ENCODE peak calls at places on chromosomes 5 and 9, in six cellular contexts. One of them, this sample, is unnamed.

GRCh38 chr9:77857513-77858298 is 173.9 kb downstream of the GNAQ start:
- DNase-seq in HFFc6: no peak
- DNase-seq in NCI-H2107: no peak
- DNase-seq in NCI-H774: no peak
- DNase-seq in EH: no peak
- DNase-seq in lower leg skin: no peak
- DNase-seq in this sample: no peak

GRCh38 chr5:5295361-5295760 is 127.1 kb upstream of the ICE1 start:
- DNase-seq in HFFc6: no peak
- DNase-seq in NCI-H2107: no peak
- DNase-seq in NCI-H774: no peak
- DNase-seq in EH: no peak
- DNase-seq in lower leg skin: no peak
- DNase-seq in this sample: no peak

GRCh38 chr9:114373960-114374730 is 13.6 kb downstream of the AKNA start:
- DNase-seq in HFFc6: no peak
- DNase-seq in NCI-H2107: no peak
- DNase-seq in NCI-H774: no peak
- DNase-seq in EH: no peak
- DNase-seq in lower leg skin: no peak
- DNase-seq in this sample: no peak

GRCh38 chr9:117555964-117556629 is 141.2 kb upstream of the ASTN2 start:
- DNase-seq in HFFc6: peak
- DNase-seq in NCI-H2107: no peak
- DNase-seq in NCI-H774: peak
- DNase-seq in EH: peak
- DNase-seq in lower leg skin: no peak
- DNase-seq in this sample: peak

GRCh38 chr5:143170104-143170503 is 233.4 kb downstream of the NR3C1 start:
- DNase-seq in HFFc6: no peak
- DNase-seq in NCI-H2107: no peak
- DNase-seq in NCI-H774: no peak
- DNase-seq in EH: no peak
- DNase-seq in lower leg skin: no peak
- DNase-seq in this sample: no peak

GRCh38 chr5:152378730-152379129 is 26.3 kb downstream of the NMUR2 start:
- DNase-seq in HFFc6: no peak
- DNase-seq in NCI-H2107: no peak
- DNase-seq in NCI-H774: no peak
- DNase-seq in EH: no peak
- DNase-seq in lower leg skin: no peak
- DNase-seq in this sample: no peak

GRCh38 chr5:36459191-36460135 is 146.9 kb upstream of the SLC1A3 start:
- DNase-seq in HFFc6: no peak
- DNase-seq in NCI-H2107: no peak
- DNase-seq in NCI-H774: no peak
- DNase-seq in EH: no peak
- DNase-seq in lower leg skin: no peak
- DNase-seq in this sample: no peak

GRCh38 chr5:131634666-131634995 is 398 bp downstream of the RAPGEF6 start:
- DNase-seq in HFFc6: peak
- DNase-seq in NCI-H2107: no peak
- DNase-seq in NCI-H774: peak
- DNase-seq in EH: peak
- DNase-seq in lower leg skin: peak
- DNase-seq in this sample: no peak

GRCh38 chr9:36147441-36148175 is 11.1 kb downstream of the GLIPR2 start:
- DNase-seq in HFFc6: no peak
- DNase-seq in NCI-H2107: no peak
- DNase-seq in NCI-H774: no peak
- DNase-seq in EH: no peak
- DNase-seq in lower leg skin: no peak
- DNase-seq in this sample: no peak

This sample was measured in tibial artery.